ENCODE peak calls at places on chromosome X, in nine cellular contexts. C is CD8-positive, alpha-beta T cell; U is fibroblast of mammary gland; H is transverse colon; Q is H7; Z is adrenal gland; B is GM06990; N is astrocyte of the cerebellum; P is lower leg skin. J is an unnamed sample.

GRCh38 chrX:137233478-137233877 is 199.7 kb upstream of the GPR101 start:
- DNase-seq in U (no peak), P (no peak), C (no peak), Z (no peak), H (no peak), N (no peak), Q (no peak), B (no peak), J (no peak)

GRCh38 chrX:129773649-129774458 is 5.9 kb upstream of the SASH3 start:
- DNase-seq in N (no peak), H (no peak), Q (no peak), C (no peak), Z (no peak), U (no peak), P (no peak), B (no peak), J (no peak)

GRCh38 chrX:70613295-70613694 is 168.7 kb downstream of the DLG3 start:
- DNase-seq in B (no peak), C (no peak), N (no peak), U (peak; percentile 22), Q (no peak), P (no peak), H (no peak), Z (no peak), J (peak; percentile 6)

GRCh38 chrX:13131511-13132137 is 87.2 kb upstream of the FAM9C start:
- DNase-seq in C (no peak), Z (no peak), U (no peak), H (no peak), B (no peak), P (no peak), Q (peak; percentile 54), N (no peak), J (no peak)

GRCh38 chrX:108139303-108139702 is 47.7 kb downstream of the ATG4A start:
- DNase-seq in N (no peak), H (no peak), C (no peak), U (peak; percentile 12), B (no peak), P (no peak), Z (no peak), Q (peak; percentile 62), J (no peak)

GRCh38 chrX:78619829-78620228 is 39.3 kb downstream of the RTL3 start:
- DNase-seq in U (peak; percentile 40), H (peak; percentile 41), Z (no peak), N (no peak), B (no peak), P (no peak), Q (no peak), C (no peak), J (no peak)

GRCh38 chrX:11648705-11649519 is 16.8 kb downstream of the ARHGAP6 start:
- DNase-seq in B (peak; percentile 3), Z (no peak), Q (no peak), N (no peak), C (no peak), U (peak; percentile 40), H (no peak), P (no peak), J (no peak)

GRCh38 chrX:39261446-39262147 is 460.3 kb downstream of the MID1IP1 start:
- DNase-seq in N (no peak), Z (peak; percentile 25), C (no peak), U (peak; percentile 68), P (no peak), H (no peak), Q (peak; percentile 52), B (no peak), J (peak; percentile 35)

GRCh38 chrX:129665916-129666644 is 11.3 kb upstream of the APLN start:
- DNase-seq in P (no peak), H (no peak), C (no peak), Z (peak; percentile 55), B (no peak), Q (peak; percentile 65), N (peak; percentile 46), U (peak; percentile 76), J (peak; percentile 42)

GRCh38 chrX:110853610-110854009 is 58.0 kb upstream of the CHRDL1 start:
- DNase-seq in Q (peak; percentile 52), H (no peak), C (no peak), N (peak; percentile 19), U (peak; percentile 32), B (no peak), P (peak; percentile 18), Z (peak; percentile 20), J (no peak)

GRCh38 chrX:49627030-49627777 is 28.4 kb downstream of the GAGE1 start:
- DNase-seq in C (no peak), N (no peak), Q (peak; percentile 66), B (peak; percentile 22), U (peak; percentile 3), Z (peak; percentile 24), P (no peak), H (no peak), J (no peak)

GRCh38 chrX:24360272-24360671 is at the start of gene SUPT20HL1:
- DNase-seq in N (no peak), Z (no peak), C (no peak), P (no peak), U (no peak), H (no peak), Q (no peak), B (no peak), J (no peak)

GRCh38 chrX:35392232-35392631 is 405.9 kb upstream of the MAGEB16 start:
- DNase-seq in H (no peak), N (no peak), Z (no peak), U (no peak), P (no peak), B (no peak), Q (no peak), C (no peak), J (no peak)

GRCh38 chrX:136607236-136607635 is 40.7 kb upstream of the CD40LG start:
- DNase-seq in N (no peak), Q (no peak), U (no peak), H (no peak), Z (no peak), B (no peak), C (no peak), P (no peak), J (no peak)

GRCh38 chrX:12210196-12210815 is 72.0 kb downstream of the FRMPD4 start:
- DNase-seq in Q (no peak), U (peak; percentile 87), P (no peak), B (no peak), H (peak; percentile 12), N (peak; percentile 6), Z (no peak), C (no peak), J (no peak)

GRCh38 chrX:139759637-139760036 is 51.7 kb upstream of the MCF2 start:
- DNase-seq in Z (peak; percentile 28), U (peak; percentile 29), N (no peak), B (no peak), C (no peak), P (no peak), H (no peak), Q (peak; percentile 26), J (no peak)

GRCh38 chrX:84907324-84907946 is 96.2 kb upstream of the APOOL start:
- DNase-seq in Z (no peak), P (no peak), B (no peak), Q (no peak), N (no peak), H (no peak), U (peak; percentile 56), C (no peak), J (no peak)

GRCh38 chrX:149521438-149521837 is 16.3 kb upstream of the IDS start:
- DNase-seq in B (no peak), H (no peak), N (no peak), P (no peak), C (no peak), U (no peak), Z (no peak), Q (no peak), J (no peak)

DNA sequence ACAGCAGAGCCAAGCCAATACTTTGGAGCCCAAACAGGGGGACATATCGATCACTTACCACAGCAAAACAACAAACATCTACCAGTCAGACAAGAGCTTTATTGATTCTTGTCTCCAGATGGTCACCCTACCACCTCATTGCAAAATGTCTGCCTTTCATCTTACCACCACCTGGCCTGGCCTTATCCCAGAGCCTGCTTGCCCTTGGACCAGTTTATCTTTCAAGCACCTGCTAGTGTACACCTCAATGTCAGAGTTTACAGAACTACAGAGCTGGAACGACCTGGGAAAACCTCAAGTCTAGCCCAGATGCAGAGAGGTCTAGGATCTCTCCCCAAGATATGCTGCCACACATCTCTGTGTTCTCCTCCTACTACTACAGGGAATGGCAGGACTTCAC is 4.5 kb downstream of the BCAP31 start:
- DNase-seq in P (no peak), B (no peak), Z (no peak), U (no peak), C (no peak), Q (no peak), H (no peak), N (no peak), J (no peak)
- H3K4me3 ChIP-seq in P (no peak overlapping the region), B (no peak overlapping the region), Z (no peak overlapping the region), U (no peak overlapping the region), C (no peak overlapping the region), Q (no peak overlapping the region), H (no peak overlapping the region), N (no peak overlapping the region), J (no peak overlapping the region)

DNA sequence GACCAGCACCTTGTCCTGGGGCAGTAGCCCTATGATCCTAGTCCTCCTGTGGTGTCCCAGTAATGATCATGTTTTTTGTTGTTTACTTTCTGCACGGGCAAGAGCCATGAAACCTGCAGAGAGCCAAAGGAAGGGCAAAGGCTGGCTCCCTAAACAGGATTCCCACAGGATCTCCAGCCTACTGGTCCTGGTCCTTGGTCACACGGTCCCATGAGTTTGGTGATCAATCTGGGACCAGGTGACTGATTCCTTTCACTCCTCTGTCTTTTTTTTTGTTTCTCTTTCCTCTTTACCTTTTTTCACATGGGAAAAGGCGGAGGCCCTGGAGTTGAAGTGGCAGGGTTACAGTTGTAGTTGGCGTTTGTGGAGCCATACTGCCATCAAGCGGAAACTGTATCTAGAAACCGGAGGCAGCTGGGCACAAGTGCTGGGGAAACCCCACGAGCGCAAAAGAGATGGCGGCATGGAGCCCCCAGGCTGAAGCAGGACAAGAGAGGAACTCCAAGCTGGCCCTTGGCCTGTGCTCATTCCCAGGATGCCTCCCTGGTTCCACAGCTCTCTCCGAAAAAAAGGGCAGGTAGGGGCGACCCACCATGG is 34.6 kb downstream of the NBDY start:
- DNase-seq in C (no peak), U (peak; percentile 77), P (no peak), Q (peak; percentile 22), N (peak; percentile 48), H (peak; percentile 88), B (peak; percentile 72), Z (peak; percentile 92), J (no peak)
- H3K4me3 ChIP-seq in C (no peak overlapping the region), U (peak overlapping the region; percentile 59), P (no peak overlapping the region), Q (no peak overlapping the region), N (peak overlapping the region; percentile 42), H (no peak overlapping the region), B (peak overlapping the region; percentile 75), Z (peak overlapping the region; percentile 58), J (no peak overlapping the region)

GRCh38 chrX:26026179-26026578 is 112.0 kb upstream of the MAGEB18 start:
- DNase-seq in H (no peak), P (no peak), Q (no peak), U (no peak), C (no peak), B (no peak), Z (no peak), N (no peak), J (no peak)
- H3K4me3 ChIP-seq in H (no peak overlapping the region), P (no peak overlapping the region), Q (no peak overlapping the region), U (no peak overlapping the region), C (no peak overlapping the region), B (no peak overlapping the region), Z (no peak overlapping the region), N (no peak overlapping the region), J (no peak overlapping the region)

DNA sequence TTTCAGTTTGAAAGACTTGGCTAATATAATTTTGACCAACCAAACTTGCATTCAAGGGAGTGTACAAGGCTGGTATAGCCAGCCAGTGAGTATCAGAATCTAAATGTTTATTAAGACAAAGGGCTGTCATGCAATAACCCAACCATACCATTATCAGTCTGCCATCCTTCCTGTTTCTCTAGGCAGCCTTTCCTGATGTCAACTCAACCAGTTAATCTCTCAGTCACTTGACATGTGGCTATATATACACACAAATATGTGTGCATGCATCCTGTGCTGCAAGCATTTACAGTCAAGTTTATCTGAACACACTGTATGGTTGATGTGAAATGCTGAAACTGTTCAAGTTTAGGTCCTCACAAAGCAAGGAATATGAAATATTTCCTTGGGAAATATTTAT is 17.2 kb downstream of the BTK start:
- DNase-seq in C (no peak), U (no peak), Z (no peak), P (no peak), N (no peak), B (no peak), H (no peak), Q (no peak), J (no peak)
- H3K4me3 ChIP-seq in C (no peak overlapping the region), U (no peak overlapping the region), Z (no peak overlapping the region), P (no peak overlapping the region), N (no peak overlapping the region), B (no peak overlapping the region), H (no peak overlapping the region), Q (no peak overlapping the region), J (no peak overlapping the region)

J was measured in epithelial cell of proximal tubule.